ENCODE peak calls at places on chromosome 4, in five cellular contexts. A, U, J, S and H are unnamed samples.

GRCh38 chr4:75990129-75990528 is 616 bp downstream of the SDAD1 start:
- DNase-seq in A (peak), U (peak), J (no peak), S (peak), H (no peak)

GRCh38 chr4:107261241-107261874 is 225.2 kb upstream of the DKK2 start:
- DNase-seq in A (no peak), U (no peak), J (no peak), S (no peak), H (no peak)

GRCh38 chr4:145527773-145528172 is 46.1 kb downstream of the SMAD1 start:
- DNase-seq in A (no peak), U (no peak), J (no peak), S (no peak), H (no peak)

GRCh38 chr4:2761035-2761923 is 5.1 kb upstream of the TNIP2 start:
- DNase-seq in A (no peak), U (no peak), J (no peak), S (no peak), H (peak)

GRCh38 chr4:139022835-139023234 is 7.3 kb downstream of the NOCT start:
- DNase-seq in A (no peak), U (no peak), J (no peak), S (no peak), H (no peak)

GRCh38 chr4:180828455-180829018 is 1414.7 kb upstream of the TENM3 start:
- DNase-seq in A (peak), U (peak), J (peak), S (peak), H (peak)

GRCh38 chr4:56698329-56698728 is 17.2 kb upstream of the HOPX start:
- DNase-seq in A (no peak), U (peak), J (no peak), S (no peak), H (no peak)

GRCh38 chr4:134539729-134540231 is 338.2 kb upstream of the PABPC4L start:
- DNase-seq in A (no peak), U (no peak), J (no peak), S (no peak), H (no peak)

GRCh38 chr4:105946771-105947170 is 51.5 kb downstream of the NPNT start:
- DNase-seq in A (no peak), U (no peak), J (no peak), S (no peak), H (no peak)

GRCh38 chr4:24042094-24042493 is 152.2 kb upstream of the PPARGC1A start:
- DNase-seq in A (no peak), U (peak), J (no peak), S (no peak), H (no peak)

GRCh38 chr4:38017579-38017978 is 57.4 kb downstream of the PTTG2 start:
- DNase-seq in A (no peak), U (no peak), J (no peak), S (no peak), H (peak)

GRCh38 chr4:3254302-3255131 is 5.6 kb downstream of the MSANTD1 start:
- DNase-seq in A (no peak), U (no peak), J (no peak), S (peak), H (no peak)

GRCh38 chr4:19583827-19584569 is 667.7 kb upstream of the SLIT2 start:
- DNase-seq in A (no peak), U (peak), J (no peak), S (no peak), H (no peak)

GRCh38 chr4:107034091-107034698 is 1.9 kb downstream of the DKK2 start:
- DNase-seq in A (no peak), U (peak), J (no peak), S (peak), H (peak)

GRCh38 chr4:17325098-17325497 is 186.8 kb downstream of the QDPR start:
- DNase-seq in A (no peak), U (no peak), J (no peak), S (no peak), H (no peak)

GRCh38 chr4:112898357-112899141 is 150.9 kb upstream of the ANK2 start:
- DNase-seq in A (no peak), U (peak), J (no peak), S (peak), H (peak)

GRCh38 chr4:112735474-112735951 is 98.6 kb downstream of the LARP7 start:
- DNase-seq in A (peak), U (no peak), J (no peak), S (no peak), H (no peak)

GRCh38 chr4:17512973-17513665 is 1.2 kb upstream of the QDPR start:
- DNase-seq in A (no peak), U (no peak), J (no peak), S (no peak), H (no peak)

GRCh38 chr4:158998624-158999023 is 104.3 kb upstream of the RAPGEF2 start:
- DNase-seq in A (no peak), U (peak), J (peak), S (no peak), H (no peak)

GRCh38 chr4:156230151-156230550 is 276.5 kb upstream of the CTSO start:
- DNase-seq in A (no peak), U (no peak), J (no peak), S (no peak), H (no peak)

GRCh38 chr4:102824398-102824797 is 3.0 kb downstream of the UBE2D3 start:
- DNase-seq in A (no peak), U (peak), J (no peak), S (no peak), H (no peak)

GRCh38 chr4:173519130-173520101 is 10.6 kb downstream of the HAND2 start:
- DNase-seq in A (no peak), U (peak), J (no peak), S (peak), H (peak)

GRCh38 chr4:88335092-88335665 is 43.5 kb upstream of the HERC6 start:
- DNase-seq in A (no peak), U (peak), J (no peak), S (peak), H (peak)

DNA sequence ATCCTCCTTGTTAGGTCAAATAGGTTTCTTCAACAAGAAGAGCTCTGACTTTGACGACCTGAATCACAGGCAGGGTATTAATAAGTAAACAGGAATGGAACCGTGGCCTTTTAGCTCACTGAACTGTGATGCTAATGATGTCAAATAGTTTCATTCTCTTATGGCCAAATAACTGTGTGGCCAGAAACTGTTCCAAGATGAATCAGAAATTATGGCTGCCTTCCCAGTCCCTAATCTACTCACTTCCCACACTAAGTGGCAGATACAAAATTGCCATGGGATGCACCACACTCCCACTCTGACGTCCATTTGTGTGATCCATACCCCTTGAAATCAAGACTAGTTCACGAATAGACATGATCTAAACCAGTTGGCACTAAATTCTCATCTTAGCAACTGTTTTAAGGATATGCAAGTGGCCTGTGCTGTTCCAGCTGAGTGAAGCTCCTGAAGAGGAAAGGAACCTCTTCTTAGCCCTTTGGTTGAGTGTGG is 455.4 kb downstream of the IL15 start:
- DNase-seq in A (no peak), U (peak), J (peak), S (no peak), H (no peak)
- TF ChIP-seq EZH2phosphoT487 in A (no peak), U (no peak), J (no peak), S (no peak), H (no peak)

GRCh38 chr4:126727461-126727860 is 905.3 kb upstream of the INTU start:
- DNase-seq in A (no peak), U (peak), J (no peak), S (no peak), H (no peak)
- TF ChIP-seq EZH2phosphoT487 in A (no peak), U (no peak), J (no peak), S (no peak), H (no peak)

GRCh38 chr4:153451931-153452660 is 14.1 kb upstream of the TMEM131L start:
- DNase-seq in A (no peak), U (no peak), J (no peak), S (peak), H (peak)
- TF ChIP-seq EZH2phosphoT487 in A (no peak), U (no peak), J (no peak), S (no peak), H (no peak)

GRCh38 chr4:142913461-142914030 is 67.4 kb upstream of the INPP4B start:
- DNase-seq in A (no peak), U (peak), J (no peak), S (no peak), H (no peak)
- TF ChIP-seq EZH2phosphoT487 in A (no peak), U (no peak), J (no peak), S (no peak), H (no peak)

DNA sequence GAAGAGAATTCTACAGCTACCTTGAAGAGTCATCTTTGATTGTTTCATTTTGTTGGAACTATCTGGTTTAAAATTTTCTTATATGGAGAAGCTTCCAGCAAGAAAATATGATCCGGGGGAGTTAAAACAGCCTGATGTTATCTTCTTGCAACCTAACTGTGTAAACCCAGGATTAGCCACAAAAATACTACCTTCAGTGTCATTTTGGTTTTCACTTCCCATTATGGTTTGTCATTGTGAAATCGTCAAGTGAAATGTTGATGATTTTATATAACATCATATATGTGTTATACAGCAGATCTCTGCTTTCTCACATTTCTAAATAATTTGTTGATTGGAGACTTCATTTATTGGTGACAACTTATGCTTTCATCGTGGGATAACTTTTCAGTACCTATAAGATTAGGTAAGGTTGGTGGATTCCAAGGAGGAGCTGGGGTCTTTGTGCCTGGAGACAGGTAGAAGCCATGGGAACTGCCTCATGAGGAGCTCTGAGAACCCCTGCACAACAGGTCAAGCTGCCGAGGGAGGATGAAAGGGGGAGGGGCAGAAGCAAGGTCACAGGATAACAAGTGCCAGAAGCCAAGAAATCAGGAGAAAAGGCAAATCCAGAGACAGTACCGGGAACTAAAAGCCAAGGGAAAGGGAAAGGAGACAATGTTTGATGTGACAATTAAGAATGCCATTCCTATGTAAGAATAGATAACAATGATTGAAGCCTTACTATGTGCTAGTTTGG is 7.2 kb downstream of the ARHGAP24 start:
- DNase-seq in A (no peak), U (no peak), J (no peak), S (no peak), H (peak)
- TF ChIP-seq EZH2phosphoT487 in A (no peak), U (no peak), J (no peak), S (no peak), H (no peak)

GRCh38 chr4:15003441-15003890 is 1.2 kb downstream of the CPEB2 start:
- DNase-seq in A (peak), U (peak), J (no peak), S (peak), H (peak)
- TF ChIP-seq EZH2phosphoT487 in A (no peak), U (no peak), J (no peak), S (no peak), H (no peak)

DNA sequence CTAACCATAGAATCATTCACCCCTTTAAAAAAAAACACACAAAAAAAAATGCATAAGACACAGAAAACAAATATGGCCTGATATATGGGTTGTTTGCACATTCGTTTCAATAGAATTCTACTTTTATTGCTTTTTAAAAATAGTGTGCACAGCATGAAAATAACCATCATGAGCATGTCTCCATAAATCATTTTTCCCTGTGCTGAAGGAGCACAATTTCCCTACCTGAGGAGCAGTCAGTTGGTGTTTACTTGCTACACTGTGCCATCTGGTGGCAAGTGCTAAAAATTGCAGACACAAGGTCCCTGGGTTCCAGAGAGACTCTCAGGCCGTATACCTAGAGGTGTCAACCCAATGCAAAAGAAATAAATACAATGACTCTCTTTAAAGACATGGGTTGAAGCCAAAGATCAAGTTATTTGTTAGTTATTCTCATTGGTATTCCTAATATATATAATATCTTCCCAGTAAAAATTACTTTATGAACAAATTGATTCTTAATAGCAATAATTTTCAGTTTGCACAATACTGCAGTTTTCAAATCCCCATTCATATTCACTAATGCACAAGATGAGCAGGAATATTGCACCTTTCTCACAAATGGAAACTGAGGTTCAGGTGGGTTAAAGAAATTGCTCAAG is 551.4 kb downstream of the IQCM start:
- DNase-seq in A (peak), U (peak), J (peak), S (peak), H (peak)
- TF ChIP-seq EZH2phosphoT487 in A (no peak), U (no peak), J (no peak), S (no peak), H (no peak)